ENCODE peak calls at places on chromosomes 3 and 15, in five cellular contexts. R is K562, P is HepG2, B is H1, L is GM12878. T is an unnamed sample.

GRCh38 chr15:60351066-60351465 is 46.7 kb downstream of the ANXA2 start:
- DNase-seq in P (no peak), R (no peak), B (no peak), L (no peak), T (peak)

GRCh38 chr3:98731720-98732238 is 31.4 kb upstream of the ST3GAL6 start:
- DNase-seq in B (no peak), P (peak), L (no peak), R (no peak), T (no peak)

GRCh38 chr3:114214542-114215341 is 22.6 kb downstream of the ZNF80 start:
- DNase-seq in P (no peak), R (no peak), L (no peak), B (no peak), T (no peak)

GRCh38 chr3:131540143-131540542 is 37.4 kb upstream of the MRPL3 start:
- DNase-seq in B (no peak), R (no peak), P (no peak), L (no peak), T (no peak)

GRCh38 chr3:10251006-10251405 is 2.7 kb downstream of the TATDN2 start:
- DNase-seq in P (no peak), R (no peak), L (no peak), B (no peak), T (no peak)

GRCh38 chr15:85164841-85165466 is 183.3 kb downstream of the PDE8A start:
- DNase-seq in B (no peak), P (no peak), R (no peak), L (no peak), T (no peak)

GRCh38 chr3:74768010-74768409 is 153.6 kb upstream of the CNTN3 start:
- DNase-seq in R (no peak), P (no peak), B (no peak), L (no peak), T (no peak)

GRCh38 chr3:128434524-128434923 is 32.2 kb downstream of the DNAJB8 start:
- DNase-seq in P (no peak), L (no peak), R (no peak), B (no peak), T (no peak)

GRCh38 chr3:148238421-148238821 is 459.3 kb upstream of the AGTR1 start:
- DNase-seq in P (no peak), R (no peak), B (no peak), L (no peak), T (no peak)

GRCh38 chr3:171874251-171874679 is 31.1 kb downstream of the TMEM212 start:
- DNase-seq in L (no peak), B (no peak), P (peak), R (no peak), T (peak)

GRCh38 chr3:104388624-104389023 is 978.1 kb upstream of the ALCAM start:
- DNase-seq in P (no peak), B (no peak), L (no peak), R (no peak), T (no peak)

GRCh38 chr3:108669211-108669610 is 79.7 kb downstream of the DZIP3 start:
- DNase-seq in B (no peak), L (peak), R (no peak), P (no peak), T (no peak)

GRCh38 chr15:84840741-84841429 is 23.7 kb downstream of the ALPK3 start:
- DNase-seq in R (no peak), B (no peak), L (no peak), P (peak), T (peak)

GRCh38 chr3:187025254-187025655 is 94.9 kb downstream of the ST6GAL1 start:
- DNase-seq in L (no peak), R (no peak), B (no peak), P (no peak), T (no peak)

GRCh38 chr15:78751602-78751979 is 59.7 kb downstream of the ADAMTS7 start:
- DNase-seq in P (no peak), L (no peak), R (no peak), B (no peak), T (no peak)

GRCh38 chr3:43885908-43886618 is 195.3 kb downstream of the ABHD5 start:
- DNase-seq in B (no peak), P (no peak), L (no peak), R (no peak), T (no peak)

GRCh38 chr3:121604759-121605158 is 11.6 kb downstream of the FBXO40 start:
- DNase-seq in P (no peak), B (no peak), R (no peak), L (no peak), T (no peak)

GRCh38 chr3:14890470-14890869 is 56.9 kb upstream of the NR2C2 start:
- DNase-seq in R (no peak), P (no peak), L (peak), B (no peak), T (no peak)

GRCh38 chr15:96699871-96700401 is 369.4 kb downstream of the NR2F2 start:
- DNase-seq in B (no peak), P (no peak), L (no peak), R (no peak), T (no peak)

GRCh38 chr15:58247803-58248503 is 109.8 kb downstream of the AQP9 start:
- DNase-seq in B (no peak), P (no peak), R (no peak), L (no peak), T (no peak)

GRCh38 chr3:111735271-111735758 is 123.8 kb upstream of the PHLDB2 start:
- DNase-seq in P (peak), L (no peak), B (no peak), R (no peak), T (peak)

GRCh38 chr3:63990204-63990603 is 33.1 kb downstream of the PSMD6 start:
- DNase-seq in L (no peak), P (no peak), B (no peak), R (no peak), T (no peak)

GRCh38 chr3:115381573-115381912 is 234.5 kb upstream of the ZBTB20 start:
- DNase-seq in P (no peak), B (no peak), L (no peak), R (no peak), T (no peak)

GRCh38 chr15:68208641-68209240 is 3.6 kb upstream of the CALML4 start:
- DNase-seq in L (no peak), P (no peak), B (no peak), R (no peak), T (no peak)

GRCh38 chr3:130661116-130661515 is 85.5 kb downstream of the PIK3R4 start:
- DNase-seq in L (no peak), B (no peak), R (no peak), P (no peak), T (no peak)

GRCh38 chr15:92907229-92907628 is 7.1 kb downstream of the CHD2 start:
- DNase-seq in B (no peak), P (no peak), R (no peak), L (no peak), T (peak)

GRCh38 chr3:15154326-15154725 is 51.7 kb upstream of the CAPN7 start:
- DNase-seq in B (no peak), L (no peak), R (no peak), P (no peak), T (no peak)

DNA sequence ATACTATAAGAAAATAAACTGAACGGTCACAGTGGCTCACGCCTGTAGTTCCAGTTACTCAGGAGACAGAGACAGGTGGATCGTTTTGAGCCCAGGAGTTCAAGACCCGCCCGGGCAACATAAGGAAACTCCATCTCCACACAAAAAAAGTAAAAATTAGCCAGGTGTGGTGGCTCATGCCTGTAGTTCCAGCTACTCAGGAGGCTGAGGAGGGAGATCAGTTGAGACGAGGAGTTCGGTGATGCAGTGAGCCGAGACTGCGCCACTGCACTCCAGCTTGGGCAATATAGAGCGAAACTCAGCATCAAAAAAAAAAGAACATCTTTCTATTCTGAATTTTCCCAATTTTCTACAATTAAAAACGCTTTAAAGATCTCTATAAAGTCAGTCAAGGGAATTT is 1.0 kb upstream of the SEC62 start:
- DNase-seq in L (no peak), P (no peak), R (no peak), B (no peak), T (no peak)
- H3K4me2 ChIP-seq in L (peak), P (peak), R (peak), B (peak), T (peak)

GRCh38 chr3:185537369-185537970 is 14.9 kb downstream of the LIPH start:
- DNase-seq in B (no peak), L (peak), R (peak), P (peak), T (peak)
- TF ChIP-seq MAX in B (no peak), L (no peak), R (peak), P (no peak), T (peak)

GRCh38 chr3:168461793-168462192 is 366.1 kb upstream of the GOLIM4 start:
- DNase-seq in R (no peak), B (no peak), L (no peak), P (no peak), T (no peak)

GRCh38 chr3:168472811-168473210 is 377.1 kb upstream of the GOLIM4 start:
- DNase-seq in P (no peak), B (no peak), L (no peak), R (no peak), T (no peak)

GRCh38 chr3:168467085-168467714 is 371.5 kb upstream of the GOLIM4 start:
- DNase-seq in L (peak), R (no peak), B (no peak), P (no peak), T (no peak)
- TF ChIP-seq HDAC2 in L (no peak), R (no peak), B (no peak), P (no peak), T (no peak)

DNA sequence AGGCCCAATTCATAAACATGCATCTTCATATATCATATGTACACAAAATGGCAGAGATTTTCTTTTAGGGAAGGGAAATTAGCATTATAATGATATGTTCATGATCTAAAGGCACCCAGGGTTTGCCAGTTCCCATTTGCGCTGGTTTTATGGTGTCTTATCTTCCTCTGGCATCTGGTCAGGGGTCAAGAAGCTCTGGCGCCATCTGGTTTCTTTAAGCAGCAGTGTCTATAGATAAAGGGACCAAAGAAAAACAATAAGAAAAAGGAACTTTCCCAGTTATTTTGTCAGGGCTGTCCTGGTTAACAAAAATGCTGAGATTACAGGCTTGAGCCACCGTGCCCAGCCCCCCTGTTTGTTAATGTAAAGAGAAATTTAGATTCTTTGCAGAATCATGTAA is 3.3 kb upstream of the DCP1A start:
- DNase-seq in R (peak), B (peak), L (no peak), P (peak), T (peak)
- H3K4me2 ChIP-seq in R (peak), B (no peak), L (no peak), P (no peak), T (peak)

DNA sequence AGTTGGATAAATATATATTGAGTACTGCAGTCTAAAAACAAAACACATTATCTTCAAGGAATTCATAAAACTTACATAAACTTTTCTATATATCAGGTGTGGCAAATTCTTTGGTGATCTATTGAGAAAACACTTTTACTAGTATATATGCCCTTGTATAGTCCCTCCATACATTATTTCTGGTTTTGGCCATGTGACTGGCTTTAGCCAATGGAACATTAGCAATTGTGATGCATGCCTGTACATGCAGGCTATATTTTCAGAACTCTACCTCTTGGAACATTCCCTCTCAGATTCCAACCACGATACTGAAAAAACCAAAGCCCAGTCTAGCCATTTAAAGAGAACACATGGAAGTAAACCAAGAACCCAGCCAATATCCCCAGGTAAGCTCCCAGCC is 152.9 kb downstream of the NEK10 start:
- DNase-seq in P (no peak), B (no peak), R (no peak), L (no peak), T (no peak)
- TF ChIP-seq MAX in P (no peak), B (no peak), R (no peak), L (no peak), T (no peak)

DNA sequence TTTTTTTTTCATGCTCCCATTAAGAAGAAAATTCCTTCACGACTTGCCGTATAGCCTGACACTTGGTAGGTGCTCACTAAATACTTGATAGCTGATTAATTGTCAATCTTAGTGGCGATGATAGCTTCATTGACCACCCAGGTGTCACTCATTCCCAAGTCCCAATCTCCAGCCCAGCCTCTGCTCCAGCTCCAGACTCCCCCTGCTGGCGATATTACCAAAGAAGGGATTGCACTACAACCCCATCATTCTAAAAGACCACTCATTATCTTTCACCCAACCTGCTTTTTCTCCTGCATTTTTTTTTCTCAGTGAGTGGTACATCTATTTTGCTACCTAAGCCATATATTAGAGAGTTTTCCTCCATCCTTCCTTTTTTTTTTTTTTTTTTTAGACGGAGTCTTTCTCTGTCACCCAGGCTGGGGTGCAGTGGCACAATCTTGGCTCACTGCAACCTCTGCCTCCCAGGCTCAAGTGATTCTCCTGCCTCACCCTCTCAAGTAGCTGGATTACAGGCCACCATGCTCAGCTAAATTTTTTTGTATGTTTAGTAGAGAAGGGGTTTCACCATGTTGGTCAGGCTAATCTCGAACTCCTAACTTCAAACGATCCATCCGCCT is 19.5 kb upstream of the COMMD2 start:
- DNase-seq in B (peak), L (no peak), R (peak), P (peak), T (peak)
- TF ChIP-seq HDAC2 in B (no peak), L (no peak), R (no peak), P (no peak), T (no peak)